ENCODE peak calls at places on chromosomes 2 and 18, in seven cellular contexts. G, I, A, T, S, Q and L are unnamed samples.

GRCh38 chr18:3230401-3231334 is 10.9 kb upstream of the MYOM1 start:
- DNase-seq in G (no peak), I (no peak), A (no peak), T (no peak), S (no peak), Q (no peak), L (peak; percentile 32)

GRCh38 chr2:16438571-16439294 is 226.9 kb downstream of the CYRIA start:
- DNase-seq in G (no peak), I (no peak), A (no peak), T (no peak), S (no peak), Q (no peak), L (no peak)

GRCh38 chr2:132424526-132425121 is 8.0 kb downstream of the GPR39 start:
- DNase-seq in G (no peak), I (no peak), A (peak; percentile 93), T (peak; percentile 52), S (no peak), Q (no peak), L (peak; percentile 67)

GRCh38 chr2:40440835-40441234 is 11.1 kb downstream of the SLC8A1 start:
- DNase-seq in G (no peak), I (no peak), A (no peak), T (no peak), S (no peak), Q (no peak), L (no peak)

GRCh38 chr2:132415256-132416079 is 1.1 kb upstream of the GPR39 start:
- DNase-seq in G (peak; percentile 68), I (peak; percentile 51), A (peak; percentile 44), T (no peak), S (no peak), Q (no peak), L (peak; percentile 40)

GRCh38 chr18:12308386-12309100 is 502 bp downstream of the TUBB6 start:
- DNase-seq in G (peak; percentile 91), I (peak; percentile 73), A (peak; percentile 95), T (peak; percentile 60), S (peak; percentile 70), Q (peak; percentile 89), L (peak; percentile 91)

GRCh38 chr2:23587330-23587729 is 202.4 kb downstream of the KLHL29 start:
- DNase-seq in G (no peak), I (no peak), A (no peak), T (no peak), S (no peak), Q (no peak), L (no peak)

GRCh38 chr2:67824196-67824595 is 238.6 kb downstream of the C1D start:
- DNase-seq in G (no peak), I (no peak), A (no peak), T (no peak), S (no peak), Q (no peak), L (peak; percentile 55)

GRCh38 chr2:47193607-47194006 is 38.5 kb upstream of the STPG4 start:
- DNase-seq in G (no peak), I (no peak), A (no peak), T (no peak), S (no peak), Q (no peak), L (peak; percentile 7)

GRCh38 chr2:88709117-88709739 is 17.8 kb downstream of the RPIA start:
- DNase-seq in G (no peak), I (no peak), A (peak; percentile 63), T (peak; percentile 81), S (peak; percentile 6), Q (no peak), L (peak; percentile 79)

GRCh38 chr2:170354855-170355649 is 177.1 kb downstream of the MYO3B start:
- DNase-seq in G (no peak), I (no peak), A (no peak), T (no peak), S (no peak), Q (no peak), L (no peak)

GRCh38 chr18:67194886-67195285 is 321.6 kb downstream of the DSEL start:
- DNase-seq in G (no peak), I (no peak), A (no peak), T (no peak), S (no peak), Q (no peak), L (no peak)

GRCh38 chr2:234494361-234495075 is 2.4 kb downstream of the ARL4C start:
- DNase-seq in G (no peak), I (no peak), A (peak; percentile 86), T (peak; percentile 70), S (peak; percentile 55), Q (no peak), L (no peak)

GRCh38 chr2:201127128-201127521 is 11.2 kb downstream of the CFLAR start:
- DNase-seq in G (no peak), I (no peak), A (no peak), T (no peak), S (no peak), Q (no peak), L (no peak)
- H3K4me3 ChIP-seq in G (peak overlapping the region; percentile 83), I (peak overlapping the region; percentile 7), A (no peak overlapping the region), T (no peak overlapping the region), S (no peak overlapping the region), Q (peak overlapping the region; percentile 88), L (no peak overlapping the region)

GRCh38 chr2:239326831-239327535 is 73.8 kb downstream of the HDAC4 start:
- DNase-seq in G (peak; percentile 39), I (no peak), A (no peak), T (peak; percentile 43), S (no peak), Q (no peak), L (peak; percentile 33)

GRCh38 chr2:239327536-239328305 is 73.1 kb downstream of the HDAC4 start:
- DNase-seq in G (no peak), I (no peak), A (no peak), T (no peak), S (no peak), Q (no peak), L (peak; percentile 37)

GRCh38 chr2:239329284-239329971 is 71.4 kb downstream of the HDAC4 start:
- DNase-seq in G (no peak), I (no peak), A (peak; percentile 25), T (no peak), S (no peak), Q (peak; percentile 83), L (peak; percentile 24)

GRCh38 chr2:239329972-239330572 is 70.7 kb downstream of the HDAC4 start:
- DNase-seq in G (no peak), I (no peak), A (no peak), T (no peak), S (no peak), Q (peak; percentile 55), L (no peak)

GRCh38 chr2:239328306-239329191 is 72.3 kb downstream of the HDAC4 start:
- DNase-seq in G (no peak), I (no peak), A (peak; percentile 99), T (no peak), S (peak; percentile 52), Q (peak; percentile 85), L (peak; percentile 91)
- TF ChIP-seq CTCF in G (no peak), I (no peak), A (peak; percentile 49), T (no peak), S (peak; percentile 19), Q (no peak), L (peak; percentile 11)

GRCh38 chr2:74415762-74416395 is 5.5 kb downstream of the C2orf81 start:
- DNase-seq in G (no peak), I (no peak), A (no peak), T (no peak), S (no peak), Q (no peak), L (no peak)
- H3K4me3 ChIP-seq in G (peak overlapping the region; percentile 69), I (peak overlapping the region; percentile 62), A (no peak overlapping the region), T (peak overlapping the region; percentile 18), S (peak overlapping the region; percentile 57), Q (peak overlapping the region; percentile 79), L (peak overlapping the region; percentile 55)

DNA sequence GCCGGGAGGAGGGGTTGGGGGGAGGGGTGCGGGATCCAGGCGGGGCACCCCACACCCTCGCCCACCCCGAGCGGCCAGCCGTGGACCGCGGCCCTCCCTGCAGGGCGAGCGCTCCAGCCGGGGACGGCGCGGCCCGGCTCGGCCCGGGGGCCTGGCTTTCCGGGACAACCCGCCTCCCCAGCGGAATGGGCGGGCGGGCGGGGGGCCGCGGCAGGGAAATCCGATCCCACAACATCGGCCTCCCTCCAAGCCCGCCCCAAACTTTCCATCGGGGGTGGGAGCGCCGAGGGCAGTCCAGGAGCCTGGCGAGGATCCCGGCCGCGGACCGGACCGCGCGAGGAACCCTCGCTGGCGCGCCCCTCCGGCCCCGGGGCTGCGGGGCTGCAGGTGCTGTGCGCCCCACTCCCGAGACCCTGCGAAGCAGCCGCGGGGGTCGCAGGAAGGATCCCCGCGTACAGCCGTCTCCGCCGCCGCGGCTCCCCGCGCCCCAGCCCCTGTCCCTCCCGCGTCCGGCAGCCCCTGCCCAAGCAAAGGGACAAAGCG is 528 bp downstream of the SEMA4C start:
- DNase-seq in G (peak; percentile 88), I (peak; percentile 89), A (peak; percentile 73), T (no peak), S (peak; percentile 64), Q (peak; percentile 87), L (peak; percentile 66)
- TF ChIP-seq CTCF in G (no peak), I (no peak), A (no peak), T (no peak), S (no peak), Q (peak; percentile 33), L (no peak)

GRCh38 chr2:237159006-237159897 is 73.6 kb downstream of the COPS8 start:
- DNase-seq in G (no peak), I (no peak), A (no peak), T (no peak), S (no peak), Q (peak; percentile 58), L (peak; percentile 91)
- H3K4me3 ChIP-seq in G (no peak overlapping the region), I (no peak overlapping the region), A (no peak overlapping the region), T (no peak overlapping the region), S (no peak overlapping the region), Q (no peak overlapping the region), L (no peak overlapping the region)

GRCh38 chr18:77647472-77647871 is 397.8 kb downstream of the GALR1 start:
- DNase-seq in G (no peak), I (no peak), A (no peak), T (no peak), S (no peak), Q (no peak), L (no peak)
- TF ChIP-seq CTCF in G (no peak), I (no peak), A (no peak), T (no peak), S (no peak), Q (no peak), L (no peak)

DNA sequence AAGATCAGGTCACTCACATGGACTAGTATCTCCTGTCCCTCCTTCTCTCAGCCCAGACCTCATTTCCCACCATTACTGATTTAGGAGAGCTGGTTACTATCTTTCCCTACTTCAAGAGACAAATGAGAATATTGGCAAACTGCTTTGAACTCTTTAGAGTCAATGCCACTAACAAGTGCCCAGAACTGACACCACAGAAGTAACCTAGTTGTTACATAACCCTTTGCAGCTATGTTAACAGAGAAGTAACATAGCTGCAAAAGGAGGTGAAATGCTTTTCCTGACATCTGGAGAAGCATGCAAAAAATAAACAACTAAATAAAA is 30.0 kb downstream of the TGFA start:
- DNase-seq in G (no peak), I (no peak), A (no peak), T (no peak), S (no peak), Q (no peak), L (no peak)
- H3K4me3 ChIP-seq in G (no peak overlapping the region), I (no peak overlapping the region), A (no peak overlapping the region), T (no peak overlapping the region), S (no peak overlapping the region), Q (no peak overlapping the region), L (no peak overlapping the region)